ENCODE peak calls at places on chromosomes 12 and 14, in four cellular contexts. C, V, A and P are unnamed samples.

GRCh38 chr14:103512701-103513611 is 9.7 kb downstream of the CKB start:
- DNase-seq in V (no peak), A (no peak), C (peak), P (no peak)

GRCh38 chr14:71625175-71625574 is 307.1 kb upstream of the RGS6 start:
- DNase-seq in C (no peak), A (no peak), V (no peak), P (no peak)

GRCh38 chr14:20662968-20663731 is 21.2 kb upstream of the RNASE4 start:
- DNase-seq in C (peak), A (peak), V (peak), P (peak)

GRCh38 chr12:52715416-52715815 is 12.1 kb upstream of the KRT77 start:
- DNase-seq in V (peak), A (peak), C (no peak), P (no peak)

GRCh38 chr14:56216631-56217379 is 98.6 kb downstream of the PELI2 start:
- DNase-seq in A (no peak), V (peak), C (peak), P (no peak)

GRCh38 chr12:913919-914718 is 35.4 kb downstream of the RAD52 start:
- DNase-seq in A (no peak), V (no peak), C (peak), P (no peak)

GRCh38 chr14:27390130-27390529 is 792.3 kb upstream of the NOVA1 start:
- DNase-seq in A (peak), C (no peak), V (no peak), P (no peak)

GRCh38 chr14:35879141-35879648 is 53.1 kb downstream of the BRMS1L start:
- DNase-seq in V (no peak), C (peak), A (no peak), P (no peak)

GRCh38 chr12:110501378-110501721 is 561 bp downstream of the VPS29 start:
- DNase-seq in C (peak), A (no peak), V (no peak), P (no peak)

GRCh38 chr12:65501093-65501621 is 222.7 kb downstream of the MSRB3 start:
- DNase-seq in V (no peak), A (no peak), C (no peak), P (no peak)

GRCh38 chr12:105278043-105278697 is 42.2 kb upstream of the APPL2 start:
- DNase-seq in V (peak), A (no peak), C (peak), P (no peak)

GRCh38 chr12:468671-469389 is 9.1 kb downstream of the B4GALNT3 start:
- DNase-seq in C (peak), V (no peak), A (no peak), P (no peak)

GRCh38 chr14:59362533-59362932 is 102.6 kb downstream of the GPR135 start:
- DNase-seq in A (no peak), V (no peak), C (peak), P (no peak)

GRCh38 chr14:91264151-91265150 is 19.9 kb upstream of the GPR68 start:
- DNase-seq in V (peak), C (no peak), A (peak), P (no peak)

GRCh38 chr14:76832503-76832988 is 6.3 kb downstream of the LRRC74A start:
- DNase-seq in C (no peak), V (no peak), A (no peak), P (no peak)

GRCh38 chr14:76837524-76837923 is 11.3 kb downstream of the LRRC74A start:
- DNase-seq in A (no peak), V (no peak), C (no peak), P (no peak)

GRCh38 chr14:76834296-76834695 is 8.1 kb downstream of the LRRC74A start:
- DNase-seq in C (no peak), V (no peak), A (no peak), P (no peak)

GRCh38 chr14:76836029-76836630 is 9.9 kb downstream of the LRRC74A start:
- DNase-seq in V (no peak), A (no peak), C (no peak), P (no peak)
- TF ChIP-seq CHD1 in V (no peak), A (no peak), C (no peak), P (no peak)

GRCh38 chr14:22991852-22992251 is 9.5 kb upstream of the AJUBA start:
- DNase-seq in C (no peak), A (no peak), V (no peak), P (no peak)
- TF ChIP-seq CHD1 in C (no peak), A (no peak), V (no peak), P (no peak)

GRCh38 chr14:64935508-64935907 is 7.0 kb downstream of the GPX2 start:
- DNase-seq in A (no peak), C (no peak), V (no peak), P (no peak)
- TF ChIP-seq CHD1 in A (no peak), C (no peak), V (no peak), P (no peak)

DNA sequence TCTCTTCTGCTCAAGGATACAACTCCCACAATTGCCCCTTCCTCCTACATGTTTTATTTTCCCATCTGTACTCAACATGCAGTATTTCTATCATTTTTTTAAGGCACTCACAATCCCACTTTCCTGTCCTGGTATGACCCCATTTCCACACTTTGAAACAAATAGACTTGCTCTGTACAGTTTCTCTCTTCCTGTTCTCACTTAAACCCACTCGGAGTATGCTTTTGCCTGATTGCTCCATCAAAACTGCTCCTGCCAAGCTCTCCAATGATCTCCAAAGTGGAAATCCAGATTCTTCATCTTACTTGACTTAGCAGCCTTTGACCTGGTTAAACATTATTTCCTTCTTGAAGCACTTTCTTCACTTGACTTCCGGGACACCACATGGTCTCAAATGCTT is 384.5 kb downstream of the SEC23A start:
- DNase-seq in C (no peak), A (no peak), V (no peak), P (no peak)
- TF ChIP-seq CHD1 in C (no peak), A (no peak), V (no peak), P (no peak)